ENCODE peak calls at places on chromosomes 4 and X, in ten cellular contexts. H is body of pancreas, Z is ovary, X is transverse colon, I is A549, D is lower leg skin, L is adrenal gland, P is breast epithelium, U is prostate gland, O is tibial nerve. C is an unnamed sample.

GRCh38 chrX:98607739-98608138 is 1724.0 kb downstream of the RPA4 start:
- DNase-seq in H (no peak), Z (no peak), X (no peak), I (no peak), D (no peak), L (no peak), P (no peak), U (no peak), O (no peak), C (no peak)

GRCh38 chrX:138745215-138745614 is 33.7 kb upstream of the FGF13 start:
- DNase-seq in H (peak; percentile 25), Z (no peak), X (no peak), I (peak; percentile 40), D (peak; percentile 14), L (peak; percentile 19), P (no peak), U (peak; percentile 23), O (peak; percentile 72), C (no peak)

GRCh38 chr4:182880387-182881356 is 36.5 kb downstream of the DCTD start:
- DNase-seq in H (no peak), Z (no peak), X (peak; percentile 10), I (no peak), D (no peak), L (peak; percentile 93), P (peak; percentile 71), U (peak; percentile 31), O (no peak), C (no peak)

GRCh38 chr4:172688536-172688935 is 480.1 kb upstream of the GALNT7 start:
- DNase-seq in H (no peak), Z (no peak), X (no peak), I (peak; percentile 6), D (no peak), L (no peak), P (no peak), U (no peak), O (no peak), C (no peak)

GRCh38 chr4:26000274-26000950 is 86.4 kb downstream of the SMIM20 start:
- DNase-seq in H (peak; percentile 12), Z (no peak), X (no peak), I (no peak), D (no peak), L (no peak), P (no peak), U (no peak), O (no peak), C (no peak)

GRCh38 chrX:54419559-54420302 is 20.5 kb upstream of the TSR2 start:
- DNase-seq in H (peak; percentile 68), Z (no peak), X (no peak), I (no peak), D (no peak), L (peak; percentile 35), P (no peak), U (no peak), O (no peak), C (no peak)

GRCh38 chr4:25180524-25181131 is 20.4 kb upstream of the SEPSECS start:
- DNase-seq in H (peak; percentile 56), Z (no peak), X (peak; percentile 20), I (peak; percentile 45), D (no peak), L (peak; percentile 51), P (no peak), U (peak; percentile 30), O (no peak), C (no peak)

GRCh38 chr4:16663722-16664121 is 234.7 kb downstream of the LDB2 start:
- DNase-seq in H (no peak), Z (no peak), X (no peak), I (no peak), D (no peak), L (no peak), P (no peak), U (no peak), O (peak; percentile 29), C (no peak)

GRCh38 chr4:169215656-169216055 is 55.1 kb downstream of the SH3RF1 start:
- DNase-seq in H (no peak), Z (no peak), X (no peak), I (no peak), D (no peak), L (no peak), P (no peak), U (no peak), O (no peak), C (no peak)

GRCh38 chrX:112120737-112121136 is 38.2 kb upstream of the TRPC5 start:
- DNase-seq in H (no peak), Z (no peak), X (no peak), I (no peak), D (no peak), L (no peak), P (no peak), U (no peak), O (no peak), C (no peak)

GRCh38 chrX:68286076-68286475 is 147.2 kb downstream of the OPHN1 start:
- DNase-seq in H (no peak), Z (no peak), X (no peak), I (no peak), D (no peak), L (no peak), P (no peak), U (no peak), O (no peak), C (no peak)

GRCh38 chr4:182531555-182532162 is 288.5 kb downstream of the TENM3 start:
- DNase-seq in H (no peak), Z (no peak), X (no peak), I (no peak), D (no peak), L (no peak), P (no peak), U (no peak), O (no peak), C (no peak)

GRCh38 chrX:115549008-115549407 is 12.0 kb upstream of the PLS3 start:
- DNase-seq in H (no peak), Z (no peak), X (no peak), I (no peak), D (no peak), L (no peak), P (no peak), U (no peak), O (no peak), C (no peak)

GRCh38 chrX:143940119-143940518 is 56.2 kb downstream of the UBE2NL start:
- DNase-seq in H (no peak), Z (no peak), X (no peak), I (no peak), D (no peak), L (no peak), P (no peak), U (no peak), O (no peak), C (no peak)

DNA sequence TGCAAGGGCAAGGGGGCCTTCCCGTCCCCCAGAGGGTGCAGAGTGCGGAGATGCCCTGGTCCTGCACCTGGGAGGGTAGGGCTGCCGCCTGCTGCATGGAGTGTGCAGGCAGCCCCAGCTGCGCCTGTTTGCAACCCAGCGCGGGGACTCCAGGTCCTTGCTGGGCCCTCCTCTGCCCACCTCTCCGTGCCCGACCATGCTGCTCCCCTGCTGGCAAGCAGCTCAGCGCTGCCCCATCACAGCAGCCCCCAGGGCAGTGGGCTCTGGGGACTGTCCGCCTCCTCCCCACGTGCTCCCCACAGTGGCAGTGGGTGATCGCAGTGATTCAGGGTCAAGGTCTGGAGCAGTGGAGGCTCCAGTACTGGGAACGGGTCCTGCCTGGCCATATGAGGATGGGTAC is 5.0 kb upstream of the FBXW7 start:
- DNase-seq in H (no peak), Z (no peak), X (no peak), I (no peak), D (no peak), L (no peak), P (no peak), U (no peak), O (no peak), C (no peak)
- TF ChIP-seq POLR2A in H (no peak), Z (no peak), X (no peak), I (no peak), D (no peak), L (no peak), P (no peak), U (no peak), O (no peak), C (no peak)

GRCh38 chr4:59503731-59504130 is 1696.4 kb upstream of the ADGRL3 start:
- DNase-seq in H (no peak), Z (no peak), X (no peak), I (no peak), D (no peak), L (no peak), P (no peak), U (no peak), O (no peak), C (no peak)
- TF ChIP-seq POLR2A in H (no peak), Z (no peak), X (no peak), I (no peak), D (no peak), L (no peak), P (no peak), U (no peak), O (no peak), C (no peak)

DNA sequence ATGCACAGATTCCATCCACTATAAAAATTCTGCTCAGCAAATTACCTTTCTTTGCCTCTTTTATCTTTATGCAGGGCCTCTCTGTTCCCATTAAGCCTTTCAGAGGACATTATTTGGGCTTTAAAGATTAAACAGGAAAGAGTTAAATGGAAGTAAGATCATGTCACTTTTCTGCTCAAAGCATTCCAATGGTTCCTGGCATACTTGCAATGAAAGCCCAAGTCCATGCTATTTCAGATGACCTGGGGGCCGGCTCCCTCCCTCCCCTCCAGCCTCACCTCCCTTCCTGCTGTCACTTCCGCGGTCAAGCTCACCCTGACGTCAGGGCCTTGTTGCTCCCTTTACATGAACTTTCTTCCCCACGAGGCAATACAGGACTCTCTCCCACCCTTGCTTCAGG is 125.5 kb downstream of the C4orf51 start:
- DNase-seq in H (no peak), Z (no peak), X (no peak), I (peak; percentile 16), D (no peak), L (no peak), P (no peak), U (no peak), O (no peak), C (no peak)
- TF ChIP-seq POLR2A in H (no peak), Z (no peak), X (no peak), I (no peak), D (no peak), L (no peak), P (no peak), U (no peak), O (no peak), C (no peak)

GRCh38 chrX:118974908-118975671 is 672 bp downstream of the LONRF3 start:
- DNase-seq in H (peak; percentile 50), Z (peak; percentile 56), X (peak; percentile 58), I (peak; percentile 66), D (no peak), L (peak; percentile 53), P (no peak), U (peak; percentile 6), O (no peak), C (no peak)

GRCh38 chrX:118976599-118977340 is 2.4 kb downstream of the LONRF3 start:
- DNase-seq in H (peak; percentile 57), Z (peak; percentile 58), X (peak; percentile 82), I (peak; percentile 61), D (peak; percentile 18), L (peak; percentile 69), P (no peak), U (peak; percentile 6), O (no peak), C (peak; percentile 76)

GRCh38 chrX:118975831-118976598 is 1.6 kb downstream of the LONRF3 start:
- DNase-seq in H (peak; percentile 84), Z (peak; percentile 82), X (peak; percentile 78), I (peak; percentile 71), D (peak; percentile 66), L (peak; percentile 90), P (peak; percentile 56), U (peak; percentile 25), O (peak; percentile 65), C (peak; percentile 74)

GRCh38 chrX:118973389-118974087 is 880 bp upstream of the LONRF3 start:
- DNase-seq in H (peak; percentile 13), Z (peak; percentile 44), X (peak; percentile 18), I (no peak), D (no peak), L (peak; percentile 34), P (no peak), U (no peak), O (no peak), C (no peak)

GRCh38 chrX:118974088-118974907 is at the start of gene LONRF3:
- DNase-seq in H (peak; percentile 79), Z (peak; percentile 79), X (peak; percentile 79), I (peak; percentile 60), D (peak; percentile 80), L (peak; percentile 85), P (peak; percentile 75), U (peak; percentile 68), O (peak; percentile 84), C (no peak)
- TF ChIP-seq POLR2A in H (peak; percentile 87), Z (peak; percentile 93), X (peak; percentile 83), I (peak; percentile 81), D (no peak), L (peak; percentile 90), P (peak; percentile 77), U (peak; percentile 79), O (peak; percentile 45), C (no peak)

C was measured in H54.